ENCODE peak calls at places on chromosome X, in eight cellular contexts. One of them, this sample, is unnamed.

GRCh38 chrX:123961268-123962005 is at the start of gene STAG2:
- DNase-seq in HTR-8/SVneo: no peak
- DNase-seq in activated T-helper 1 cell treated with Interleukin-2 at 50 U/mL for 16 hours: peak; percentile 22
- DNase-seq in lung microvascular endothelial cell: peak; percentile 91
- DNase-seq in activated CD4-positive, alpha-beta T cell treated with anti-CD3 and anti-CD28 coated beads, Interleukin-2, amount 10 ng/mL, durations not matched to agents 7 days and 5 days: peak; percentile 64
- DNase-seq in neural progenitor cell: peak; percentile 88
- DNase-seq in left colon: peak; percentile 79
- DNase-seq in right cardiac atrium: peak; percentile 87
- DNase-seq in this sample: peak; percentile 92

GRCh38 chrX:54357414-54358377 is at the start of gene WNK3:
- DNase-seq in HTR-8/SVneo: peak; percentile 61
- DNase-seq in activated T-helper 1 cell treated with Interleukin-2 at 50 U/mL for 16 hours: no peak
- DNase-seq in lung microvascular endothelial cell: peak; percentile 49
- DNase-seq in activated CD4-positive, alpha-beta T cell treated with anti-CD3 and anti-CD28 coated beads, Interleukin-2, amount 10 ng/mL, durations not matched to agents 7 days and 5 days: peak; percentile 17
- DNase-seq in neural progenitor cell: peak; percentile 95
- DNase-seq in left colon: peak; percentile 55
- DNase-seq in right cardiac atrium: peak; percentile 91
- DNase-seq in this sample: peak; percentile 67

GRCh38 chrX:67555578-67556203 is 11.9 kb downstream of the AR start:
- DNase-seq in HTR-8/SVneo: no peak
- DNase-seq in activated T-helper 1 cell treated with Interleukin-2 at 50 U/mL for 16 hours: no peak
- DNase-seq in lung microvascular endothelial cell: peak; percentile 60
- DNase-seq in activated CD4-positive, alpha-beta T cell treated with anti-CD3 and anti-CD28 coated beads, Interleukin-2, amount 10 ng/mL, durations not matched to agents 7 days and 5 days: no peak
- DNase-seq in neural progenitor cell: peak; percentile 32
- DNase-seq in left colon: no peak
- DNase-seq in right cardiac atrium: no peak
- DNase-seq in this sample: no peak

GRCh38 chrX:276588-277171 is 4.5 kb upstream of the PLCXD1 start:
- DNase-seq in HTR-8/SVneo: no peak
- DNase-seq in activated T-helper 1 cell treated with Interleukin-2 at 50 U/mL for 16 hours: no peak
- DNase-seq in lung microvascular endothelial cell: peak; percentile 31
- DNase-seq in activated CD4-positive, alpha-beta T cell treated with anti-CD3 and anti-CD28 coated beads, Interleukin-2, amount 10 ng/mL, durations not matched to agents 7 days and 5 days: peak; percentile 8
- DNase-seq in neural progenitor cell: peak; percentile 27
- DNase-seq in left colon: no peak
- DNase-seq in right cardiac atrium: peak; percentile 66
- DNase-seq in this sample: peak; percentile 49

GRCh38 chrX:154354516-154354915 is 19.9 kb downstream of the FLNA start:
- DNase-seq in HTR-8/SVneo: no peak
- DNase-seq in activated T-helper 1 cell treated with Interleukin-2 at 50 U/mL for 16 hours: no peak
- DNase-seq in lung microvascular endothelial cell: no peak
- DNase-seq in activated CD4-positive, alpha-beta T cell treated with anti-CD3 and anti-CD28 coated beads, Interleukin-2, amount 10 ng/mL, durations not matched to agents 7 days and 5 days: no peak
- DNase-seq in neural progenitor cell: no peak
- DNase-seq in left colon: no peak
- DNase-seq in right cardiac atrium: peak; percentile 43
- DNase-seq in this sample: no peak

GRCh38 chrX:9676311-9676710 is 89.3 kb downstream of the GPR143 start:
- DNase-seq in HTR-8/SVneo: no peak
- DNase-seq in activated T-helper 1 cell treated with Interleukin-2 at 50 U/mL for 16 hours: no peak
- DNase-seq in lung microvascular endothelial cell: no peak
- DNase-seq in activated CD4-positive, alpha-beta T cell treated with anti-CD3 and anti-CD28 coated beads, Interleukin-2, amount 10 ng/mL, durations not matched to agents 7 days and 5 days: no peak
- DNase-seq in neural progenitor cell: no peak
- DNase-seq in left colon: no peak
- DNase-seq in right cardiac atrium: no peak
- DNase-seq in this sample: no peak

GRCh38 chrX:106144755-106145639 is 23.1 kb upstream of the PWWP3B start:
- DNase-seq in HTR-8/SVneo: no peak
- DNase-seq in activated T-helper 1 cell treated with Interleukin-2 at 50 U/mL for 16 hours: no peak
- DNase-seq in lung microvascular endothelial cell: no peak
- DNase-seq in activated CD4-positive, alpha-beta T cell treated with anti-CD3 and anti-CD28 coated beads, Interleukin-2, amount 10 ng/mL, durations not matched to agents 7 days and 5 days: no peak
- DNase-seq in neural progenitor cell: no peak
- DNase-seq in left colon: no peak
- DNase-seq in right cardiac atrium: peak; percentile 79
- DNase-seq in this sample: no peak

GRCh38 chrX:352181-352580 is 33.6 kb upstream of the GTPBP6 start:
- DNase-seq in HTR-8/SVneo: no peak
- DNase-seq in activated T-helper 1 cell treated with Interleukin-2 at 50 U/mL for 16 hours: no peak
- DNase-seq in lung microvascular endothelial cell: no peak
- DNase-seq in activated CD4-positive, alpha-beta T cell treated with anti-CD3 and anti-CD28 coated beads, Interleukin-2, amount 10 ng/mL, durations not matched to agents 7 days and 5 days: no peak
- DNase-seq in neural progenitor cell: no peak
- DNase-seq in left colon: no peak
- DNase-seq in right cardiac atrium: peak; percentile 43
- DNase-seq in this sample: no peak

GRCh38 chrX:11655282-11655985 is 10.3 kb downstream of the ARHGAP6 start:
- DNase-seq in HTR-8/SVneo: no peak
- DNase-seq in activated T-helper 1 cell treated with Interleukin-2 at 50 U/mL for 16 hours: no peak
- DNase-seq in lung microvascular endothelial cell: no peak
- DNase-seq in activated CD4-positive, alpha-beta T cell treated with anti-CD3 and anti-CD28 coated beads, Interleukin-2, amount 10 ng/mL, durations not matched to agents 7 days and 5 days: no peak
- DNase-seq in neural progenitor cell: no peak
- DNase-seq in left colon: no peak
- DNase-seq in right cardiac atrium: no peak
- DNase-seq in this sample: no peak